ENCODE peak calls at places on chromosomes 1 and 21, in five cellular contexts. One of them, this sample, is unnamed.

GRCh38 chr21:26840912-26841311 is 4.3 kb downstream of the ADAMTS1 start:
- DNase-seq in T follicular helper cell: no peak
- DNase-seq in activated T-helper 1 cell treated with anti-CD3 and anti-CD28 coated beads, Interleukin-2, amount 50 U/mL, for 16 hours: no peak
- DNase-seq in right atrium auricular region: peak; percentile 81
- DNase-seq in neuronal stem cell: no peak
- DNase-seq in this sample: no peak

GRCh38 chr21:45640888-45641479 is 2.5 kb upstream of the PCBP3 start:
- DNase-seq in T follicular helper cell: no peak
- DNase-seq in activated T-helper 1 cell treated with anti-CD3 and anti-CD28 coated beads, Interleukin-2, amount 50 U/mL, for 16 hours: no peak
- DNase-seq in right atrium auricular region: no peak
- DNase-seq in neuronal stem cell: no peak
- DNase-seq in this sample: no peak

GRCh38 chr21:44609193-44609592 is 2.7 kb upstream of the KRTAP10-8 start:
- DNase-seq in T follicular helper cell: no peak
- DNase-seq in activated T-helper 1 cell treated with anti-CD3 and anti-CD28 coated beads, Interleukin-2, amount 50 U/mL, for 16 hours: no peak
- DNase-seq in right atrium auricular region: no peak
- DNase-seq in neuronal stem cell: no peak
- DNase-seq in this sample: no peak

GRCh38 chr21:45972716-45973474 is 8.7 kb upstream of the COL6A1 start:
- DNase-seq in T follicular helper cell: no peak
- DNase-seq in activated T-helper 1 cell treated with anti-CD3 and anti-CD28 coated beads, Interleukin-2, amount 50 U/mL, for 16 hours: no peak
- DNase-seq in right atrium auricular region: peak; percentile 81
- DNase-seq in neuronal stem cell: no peak
- DNase-seq in this sample: no peak

GRCh38 chr1:198756470-198756869 is 117.6 kb downstream of the PTPRC start:
- DNase-seq in T follicular helper cell: no peak
- DNase-seq in activated T-helper 1 cell treated with anti-CD3 and anti-CD28 coated beads, Interleukin-2, amount 50 U/mL, for 16 hours: no peak
- DNase-seq in right atrium auricular region: no peak
- DNase-seq in neuronal stem cell: no peak
- DNase-seq in this sample: no peak

GRCh38 chr21:38438476-38438893 is 59.8 kb downstream of the ERG start:
- DNase-seq in T follicular helper cell: no peak
- DNase-seq in activated T-helper 1 cell treated with anti-CD3 and anti-CD28 coated beads, Interleukin-2, amount 50 U/mL, for 16 hours: no peak
- DNase-seq in right atrium auricular region: peak; percentile 80
- DNase-seq in neuronal stem cell: no peak
- DNase-seq in this sample: no peak

GRCh38 chr1:5509664-5510452 is 482.4 kb downstream of the NPHP4 start:
- DNase-seq in T follicular helper cell: peak; percentile 58
- DNase-seq in activated T-helper 1 cell treated with anti-CD3 and anti-CD28 coated beads, Interleukin-2, amount 50 U/mL, for 16 hours: peak; percentile 52
- DNase-seq in right atrium auricular region: no peak
- DNase-seq in neuronal stem cell: peak; percentile 68
- DNase-seq in this sample: peak; percentile 46

GRCh38 chr1:203860396-203860951 is 925 bp upstream of the SNRPE start:
- DNase-seq in T follicular helper cell: no peak
- DNase-seq in activated T-helper 1 cell treated with anti-CD3 and anti-CD28 coated beads, Interleukin-2, amount 50 U/mL, for 16 hours: no peak
- DNase-seq in right atrium auricular region: no peak
- DNase-seq in neuronal stem cell: no peak
- DNase-seq in this sample: no peak

GRCh38 chr1:38858833-38859560 is 575 bp downstream of the RRAGC start:
- DNase-seq in T follicular helper cell: peak; percentile 6
- DNase-seq in activated T-helper 1 cell treated with anti-CD3 and anti-CD28 coated beads, Interleukin-2, amount 50 U/mL, for 16 hours: peak; percentile 25
- DNase-seq in right atrium auricular region: peak; percentile 70
- DNase-seq in neuronal stem cell: peak; percentile 21
- DNase-seq in this sample: peak; percentile 53

GRCh38 chr1:36204347-36204909 is 19.8 kb upstream of the THRAP3 start:
- DNase-seq in T follicular helper cell: no peak
- DNase-seq in activated T-helper 1 cell treated with anti-CD3 and anti-CD28 coated beads, Interleukin-2, amount 50 U/mL, for 16 hours: no peak
- DNase-seq in right atrium auricular region: peak; percentile 68
- DNase-seq in neuronal stem cell: no peak
- DNase-seq in this sample: no peak

GRCh38 chr21:31991356-31992331 is 118.8 kb downstream of the HUNK start:
- DNase-seq in T follicular helper cell: no peak
- DNase-seq in activated T-helper 1 cell treated with anti-CD3 and anti-CD28 coated beads, Interleukin-2, amount 50 U/mL, for 16 hours: no peak
- DNase-seq in right atrium auricular region: no peak
- DNase-seq in neuronal stem cell: no peak
- DNase-seq in this sample: no peak

GRCh38 chr1:23673086-23673813 is 18.4 kb upstream of the RPL11 start:
- DNase-seq in T follicular helper cell: no peak
- DNase-seq in activated T-helper 1 cell treated with anti-CD3 and anti-CD28 coated beads, Interleukin-2, amount 50 U/mL, for 16 hours: no peak
- DNase-seq in right atrium auricular region: no peak
- DNase-seq in neuronal stem cell: peak; percentile 59
- DNase-seq in this sample: no peak

GRCh38 chr1:5507340-5507739 is 484.9 kb downstream of the NPHP4 start:
- DNase-seq in T follicular helper cell: no peak
- DNase-seq in activated T-helper 1 cell treated with anti-CD3 and anti-CD28 coated beads, Interleukin-2, amount 50 U/mL, for 16 hours: no peak
- DNase-seq in right atrium auricular region: no peak
- DNase-seq in neuronal stem cell: no peak
- DNase-seq in this sample: no peak

GRCh38 chr1:14746393-14746792 is 147.9 kb downstream of the KAZN start:
- DNase-seq in T follicular helper cell: no peak
- DNase-seq in activated T-helper 1 cell treated with anti-CD3 and anti-CD28 coated beads, Interleukin-2, amount 50 U/mL, for 16 hours: no peak
- DNase-seq in right atrium auricular region: no peak
- DNase-seq in neuronal stem cell: no peak
- DNase-seq in this sample: no peak

GRCh38 chr1:55055084-55055882 is 15.9 kb downstream of the PCSK9 start:
- DNase-seq in T follicular helper cell: no peak
- DNase-seq in activated T-helper 1 cell treated with anti-CD3 and anti-CD28 coated beads, Interleukin-2, amount 50 U/mL, for 16 hours: no peak
- DNase-seq in right atrium auricular region: no peak
- DNase-seq in neuronal stem cell: no peak
- DNase-seq in this sample: no peak

GRCh38 chr1:35029756-35030155 is 2.0 kb downstream of the ZMYM6 start:
- DNase-seq in T follicular helper cell: no peak
- DNase-seq in activated T-helper 1 cell treated with anti-CD3 and anti-CD28 coated beads, Interleukin-2, amount 50 U/mL, for 16 hours: no peak
- DNase-seq in right atrium auricular region: no peak
- DNase-seq in neuronal stem cell: no peak
- DNase-seq in this sample: no peak

GRCh38 chr1:116680752-116681151 is 13.2 kb upstream of the IGSF3 start:
- DNase-seq in T follicular helper cell: no peak
- DNase-seq in activated T-helper 1 cell treated with anti-CD3 and anti-CD28 coated beads, Interleukin-2, amount 50 U/mL, for 16 hours: no peak
- DNase-seq in right atrium auricular region: no peak
- DNase-seq in neuronal stem cell: no peak
- DNase-seq in this sample: no peak

GRCh38 chr1:53740621-53741105 is 1.7 kb upstream of the GLIS1 start:
- DNase-seq in T follicular helper cell: no peak
- DNase-seq in activated T-helper 1 cell treated with anti-CD3 and anti-CD28 coated beads, Interleukin-2, amount 50 U/mL, for 16 hours: no peak
- DNase-seq in right atrium auricular region: no peak
- DNase-seq in neuronal stem cell: no peak
- DNase-seq in this sample: no peak

GRCh38 chr1:67675800-67676199 is 9.2 kb upstream of the GADD45A start:
- DNase-seq in T follicular helper cell: no peak
- DNase-seq in activated T-helper 1 cell treated with anti-CD3 and anti-CD28 coated beads, Interleukin-2, amount 50 U/mL, for 16 hours: no peak
- DNase-seq in right atrium auricular region: no peak
- DNase-seq in neuronal stem cell: no peak
- DNase-seq in this sample: no peak

GRCh38 chr1:32181563-32181962 is 2.1 kb downstream of the TXLNA start:
- DNase-seq in T follicular helper cell: no peak
- DNase-seq in activated T-helper 1 cell treated with anti-CD3 and anti-CD28 coated beads, Interleukin-2, amount 50 U/mL, for 16 hours: no peak
- DNase-seq in right atrium auricular region: no peak
- DNase-seq in neuronal stem cell: no peak
- DNase-seq in this sample: no peak

GRCh38 chr1:109240158-109241152 is 8.9 kb upstream of the CELSR2 start:
- DNase-seq in T follicular helper cell: no peak
- DNase-seq in activated T-helper 1 cell treated with anti-CD3 and anti-CD28 coated beads, Interleukin-2, amount 50 U/mL, for 16 hours: no peak
- DNase-seq in right atrium auricular region: peak; percentile 65
- DNase-seq in neuronal stem cell: no peak
- DNase-seq in this sample: no peak

GRCh38 chr1:147491098-147491497 is 50.2 kb upstream of the BCL9 start:
- DNase-seq in T follicular helper cell: no peak
- DNase-seq in activated T-helper 1 cell treated with anti-CD3 and anti-CD28 coated beads, Interleukin-2, amount 50 U/mL, for 16 hours: no peak
- DNase-seq in right atrium auricular region: no peak
- DNase-seq in neuronal stem cell: no peak
- DNase-seq in this sample: no peak

GRCh38 chr1:204868340-204868700 is 2.3 kb upstream of the NFASC start:
- DNase-seq in T follicular helper cell: no peak
- DNase-seq in activated T-helper 1 cell treated with anti-CD3 and anti-CD28 coated beads, Interleukin-2, amount 50 U/mL, for 16 hours: no peak
- DNase-seq in right atrium auricular region: no peak
- DNase-seq in neuronal stem cell: no peak
- DNase-seq in this sample: no peak

GRCh38 chr1:61853545-61853944 is 111.3 kb downstream of the PATJ start:
- DNase-seq in T follicular helper cell: no peak
- DNase-seq in activated T-helper 1 cell treated with anti-CD3 and anti-CD28 coated beads, Interleukin-2, amount 50 U/mL, for 16 hours: no peak
- DNase-seq in right atrium auricular region: no peak
- DNase-seq in neuronal stem cell: no peak
- DNase-seq in this sample: no peak

GRCh38 chr1:175480343-175480827 is 263.0 kb downstream of the TNR start:
- DNase-seq in T follicular helper cell: no peak
- DNase-seq in activated T-helper 1 cell treated with anti-CD3 and anti-CD28 coated beads, Interleukin-2, amount 50 U/mL, for 16 hours: no peak
- DNase-seq in right atrium auricular region: no peak
- DNase-seq in neuronal stem cell: no peak
- DNase-seq in this sample: no peak

GRCh38 chr1:91608876-91609275 is 108.2 kb downstream of the CDC7 start:
- DNase-seq in T follicular helper cell: no peak
- DNase-seq in activated T-helper 1 cell treated with anti-CD3 and anti-CD28 coated beads, Interleukin-2, amount 50 U/mL, for 16 hours: no peak
- DNase-seq in right atrium auricular region: no peak
- DNase-seq in neuronal stem cell: no peak
- DNase-seq in this sample: no peak

GRCh38 chr1:71944006-71944405 is 338.3 kb downstream of the NEGR1 start:
- DNase-seq in T follicular helper cell: no peak
- DNase-seq in activated T-helper 1 cell treated with anti-CD3 and anti-CD28 coated beads, Interleukin-2, amount 50 U/mL, for 16 hours: no peak
- DNase-seq in right atrium auricular region: no peak
- DNase-seq in neuronal stem cell: no peak
- DNase-seq in this sample: no peak

GRCh38 chr1:8721681-8722324 is 95.6 kb downstream of the RERE start:
- DNase-seq in T follicular helper cell: no peak
- DNase-seq in activated T-helper 1 cell treated with anti-CD3 and anti-CD28 coated beads, Interleukin-2, amount 50 U/mL, for 16 hours: no peak
- DNase-seq in right atrium auricular region: no peak
- DNase-seq in neuronal stem cell: no peak
- DNase-seq in this sample: no peak

GRCh38 chr1:203368624-203369451 is 17.9 kb upstream of the FMOD start:
- DNase-seq in T follicular helper cell: no peak
- DNase-seq in activated T-helper 1 cell treated with anti-CD3 and anti-CD28 coated beads, Interleukin-2, amount 50 U/mL, for 16 hours: no peak
- DNase-seq in right atrium auricular region: peak; percentile 96
- DNase-seq in neuronal stem cell: no peak
- DNase-seq in this sample: no peak

GRCh38 chr1:201650608-201650933 is 111.6 kb downstream of the NAV1 start:
- DNase-seq in T follicular helper cell: no peak
- DNase-seq in activated T-helper 1 cell treated with anti-CD3 and anti-CD28 coated beads, Interleukin-2, amount 50 U/mL, for 16 hours: no peak
- DNase-seq in right atrium auricular region: no peak
- DNase-seq in neuronal stem cell: no peak
- DNase-seq in this sample: no peak

GRCh38 chr1:215043405-215043804 is 39.1 kb upstream of the KCNK2 start:
- DNase-seq in T follicular helper cell: no peak
- DNase-seq in activated T-helper 1 cell treated with anti-CD3 and anti-CD28 coated beads, Interleukin-2, amount 50 U/mL, for 16 hours: no peak
- DNase-seq in right atrium auricular region: no peak
- DNase-seq in neuronal stem cell: no peak
- DNase-seq in this sample: no peak

GRCh38 chr1:174262747-174263241 is 103.5 kb downstream of the RABGAP1L start:
- DNase-seq in T follicular helper cell: no peak
- DNase-seq in activated T-helper 1 cell treated with anti-CD3 and anti-CD28 coated beads, Interleukin-2, amount 50 U/mL, for 16 hours: no peak
- DNase-seq in right atrium auricular region: no peak
- DNase-seq in neuronal stem cell: peak; percentile 31
- DNase-seq in this sample: no peak

GRCh38 chr1:23809751-23810171 is 9.2 kb upstream of the GALE start:
- DNase-seq in T follicular helper cell: peak; percentile 79
- DNase-seq in activated T-helper 1 cell treated with anti-CD3 and anti-CD28 coated beads, Interleukin-2, amount 50 U/mL, for 16 hours: peak; percentile 62
- DNase-seq in right atrium auricular region: peak; percentile 76
- DNase-seq in neuronal stem cell: no peak
- DNase-seq in this sample: peak; percentile 75

GRCh38 chr21:29896884-29897283 is 42.9 kb downstream of the GRIK1 start:
- DNase-seq in T follicular helper cell: no peak
- DNase-seq in activated T-helper 1 cell treated with anti-CD3 and anti-CD28 coated beads, Interleukin-2, amount 50 U/mL, for 16 hours: no peak
- DNase-seq in right atrium auricular region: no peak
- DNase-seq in neuronal stem cell: no peak
- DNase-seq in this sample: no peak

GRCh38 chr1:93822710-93823425 is 56.1 kb downstream of the DNTTIP2 start:
- DNase-seq in T follicular helper cell: no peak
- DNase-seq in activated T-helper 1 cell treated with anti-CD3 and anti-CD28 coated beads, Interleukin-2, amount 50 U/mL, for 16 hours: no peak
- DNase-seq in right atrium auricular region: no peak
- DNase-seq in neuronal stem cell: no peak
- DNase-seq in this sample: no peak

GRCh38 chr1:21904725-21905520 is 32.2 kb downstream of the HSPG2 start:
- DNase-seq in T follicular helper cell: no peak
- DNase-seq in activated T-helper 1 cell treated with anti-CD3 and anti-CD28 coated beads, Interleukin-2, amount 50 U/mL, for 16 hours: no peak
- DNase-seq in right atrium auricular region: peak; percentile 85
- DNase-seq in neuronal stem cell: no peak
- DNase-seq in this sample: no peak

GRCh38 chr1:8976338-8976737 is 30.7 kb downstream of the CA6 start:
- DNase-seq in T follicular helper cell: no peak
- DNase-seq in activated T-helper 1 cell treated with anti-CD3 and anti-CD28 coated beads, Interleukin-2, amount 50 U/mL, for 16 hours: no peak
- DNase-seq in right atrium auricular region: no peak
- DNase-seq in neuronal stem cell: no peak
- DNase-seq in this sample: no peak

GRCh38 chr1:25781130-25781433 is 18.9 kb upstream of the SELENON start:
- DNase-seq in T follicular helper cell: no peak
- DNase-seq in activated T-helper 1 cell treated with anti-CD3 and anti-CD28 coated beads, Interleukin-2, amount 50 U/mL, for 16 hours: no peak
- DNase-seq in right atrium auricular region: no peak
- DNase-seq in neuronal stem cell: no peak
- DNase-seq in this sample: no peak

GRCh38 chr1:248807067-248807737 is 18.5 kb downstream of the SH3BP5L start:
- DNase-seq in T follicular helper cell: peak; percentile 40
- DNase-seq in activated T-helper 1 cell treated with anti-CD3 and anti-CD28 coated beads, Interleukin-2, amount 50 U/mL, for 16 hours: no peak
- DNase-seq in right atrium auricular region: no peak
- DNase-seq in neuronal stem cell: peak; percentile 20
- DNase-seq in this sample: peak; percentile 24